ENCODE peak calls at places on chromosomes 7 and 10, in five cellular contexts. One of them, this sample, is unnamed.

GRCh38 chr7:148327379-148327778 is 263.2 kb upstream of the C7orf33 start:
- DNase-seq in nephron progenitor cell: no peak
- DNase-seq in SW480: peak; percentile 88
- DNase-seq in tibial nerve: no peak
- DNase-seq in mesendoderm: peak; percentile 85
- DNase-seq in this sample: no peak

GRCh38 chr10:16521311-16522016 is at the start of gene C1QL3:
- DNase-seq in tibial nerve: no peak
- DNase-seq in SW480: peak; percentile 12
- DNase-seq in nephron progenitor cell: peak; percentile 53
- DNase-seq in mesendoderm: peak; percentile 55
- DNase-seq in this sample: no peak

GRCh38 chr10:33334170-33334838 is at the start of gene NRP1:
- DNase-seq in tibial nerve: no peak
- DNase-seq in mesendoderm: peak; percentile 75
- DNase-seq in nephron progenitor cell: peak; percentile 56
- DNase-seq in SW480: peak; percentile 35
- DNase-seq in this sample: no peak

GRCh38 chr7:8747338-8747737 is 313.9 kb downstream of the NXPH1 start:
- DNase-seq in tibial nerve: no peak
- DNase-seq in SW480: no peak
- DNase-seq in nephron progenitor cell: no peak
- DNase-seq in mesendoderm: no peak
- DNase-seq in this sample: no peak

GRCh38 chr10:95183451-95184230 is 10.4 kb upstream of the ACSM6 start:
- DNase-seq in mesendoderm: peak; percentile 92
- DNase-seq in nephron progenitor cell: peak; percentile 96
- DNase-seq in SW480: peak; percentile 84
- DNase-seq in tibial nerve: peak; percentile 31
- DNase-seq in this sample: peak; percentile 72

GRCh38 chr7:142767861-142768260 is 2.9 kb upstream of the PRSS2 start:
- DNase-seq in tibial nerve: no peak
- DNase-seq in SW480: no peak
- DNase-seq in mesendoderm: no peak
- DNase-seq in nephron progenitor cell: no peak
- DNase-seq in this sample: no peak

GRCh38 chr7:157586426-157586955 is 249.7 kb downstream of the DNAJB6 start:
- DNase-seq in nephron progenitor cell: no peak
- DNase-seq in SW480: no peak
- DNase-seq in mesendoderm: no peak
- DNase-seq in tibial nerve: no peak
- DNase-seq in this sample: no peak

GRCh38 chr10:86258940-86259339 is 107.7 kb downstream of the GRID1 start:
- DNase-seq in SW480: no peak
- DNase-seq in mesendoderm: no peak
- DNase-seq in tibial nerve: no peak
- DNase-seq in nephron progenitor cell: no peak
- DNase-seq in this sample: no peak

GRCh38 chr7:135499818-135500217 is 10.1 kb downstream of the CNOT4 start:
- DNase-seq in mesendoderm: no peak
- DNase-seq in tibial nerve: no peak
- DNase-seq in nephron progenitor cell: no peak
- DNase-seq in SW480: no peak
- DNase-seq in this sample: no peak

GRCh38 chr10:67302701-67303100 is 376.9 kb downstream of the LRRTM3 start:
- DNase-seq in nephron progenitor cell: no peak
- DNase-seq in SW480: no peak
- DNase-seq in tibial nerve: no peak
- DNase-seq in mesendoderm: no peak
- DNase-seq in this sample: no peak

GRCh38 chr7:596819-597182 is 77.2 kb upstream of the PDGFA start:
- DNase-seq in SW480: no peak
- DNase-seq in mesendoderm: no peak
- DNase-seq in nephron progenitor cell: no peak
- DNase-seq in tibial nerve: no peak
- DNase-seq in this sample: no peak

GRCh38 chr10:93208717-93209464 is 135.2 kb downstream of the CYP26A1 start:
- DNase-seq in tibial nerve: no peak
- DNase-seq in SW480: peak; percentile 13
- DNase-seq in mesendoderm: no peak
- DNase-seq in nephron progenitor cell: no peak
- DNase-seq in this sample: no peak

GRCh38 chr10:68517188-68517587 is 10.1 kb downstream of the SLC25A16 start:
- DNase-seq in SW480: no peak
- DNase-seq in nephron progenitor cell: no peak
- DNase-seq in tibial nerve: no peak
- DNase-seq in mesendoderm: no peak
- DNase-seq in this sample: no peak

GRCh38 chr10:79024296-79024695 is 44.5 kb upstream of the ZMIZ1 start:
- DNase-seq in tibial nerve: no peak
- DNase-seq in mesendoderm: no peak
- DNase-seq in SW480: no peak
- DNase-seq in nephron progenitor cell: no peak
- DNase-seq in this sample: no peak

GRCh38 chr7:157389951-157390730 is 53.3 kb downstream of the DNAJB6 start:
- DNase-seq in tibial nerve: no peak
- DNase-seq in mesendoderm: no peak
- DNase-seq in SW480: no peak
- DNase-seq in nephron progenitor cell: no peak
- DNase-seq in this sample: no peak

GRCh38 chr7:40221836-40222235 is 87.0 kb downstream of the SUGCT start:
- DNase-seq in mesendoderm: no peak
- DNase-seq in SW480: no peak
- DNase-seq in nephron progenitor cell: no peak
- DNase-seq in tibial nerve: no peak
- DNase-seq in this sample: no peak

GRCh38 chr7:150476819-150477631 is 26.6 kb downstream of the GIMAP8 start:
- DNase-seq in SW480: no peak
- DNase-seq in mesendoderm: no peak
- DNase-seq in nephron progenitor cell: no peak
- DNase-seq in tibial nerve: no peak
- DNase-seq in this sample: no peak

GRCh38 chr7:57646901-57647246 is 196.9 kb downstream of the ZNF716 start:
- DNase-seq in mesendoderm: no peak
- DNase-seq in tibial nerve: no peak
- DNase-seq in nephron progenitor cell: no peak
- DNase-seq in SW480: no peak
- DNase-seq in this sample: no peak

GRCh38 chr7:15891151-15891842 is 204.8 kb upstream of the MEOX2 start:
- DNase-seq in mesendoderm: no peak
- DNase-seq in nephron progenitor cell: no peak
- DNase-seq in tibial nerve: no peak
- DNase-seq in SW480: peak; percentile 16
- DNase-seq in this sample: no peak

GRCh38 chr7:25995893-25996529 is 156.0 kb upstream of the NFE2L3 start:
- DNase-seq in tibial nerve: no peak
- DNase-seq in mesendoderm: peak; percentile 32
- DNase-seq in nephron progenitor cell: no peak
- DNase-seq in SW480: peak; percentile 28
- DNase-seq in this sample: no peak

GRCh38 chr10:22740180-22740579 is 25.8 kb upstream of the PIP4K2A start:
- DNase-seq in mesendoderm: peak; percentile 30
- DNase-seq in SW480: no peak
- DNase-seq in tibial nerve: no peak
- DNase-seq in nephron progenitor cell: no peak
- DNase-seq in this sample: no peak

GRCh38 chr10:104080762-104081161 is 4.9 kb downstream of the COL17A1 start:
- DNase-seq in tibial nerve: no peak
- DNase-seq in mesendoderm: peak; percentile 52
- DNase-seq in SW480: peak; percentile 56
- DNase-seq in nephron progenitor cell: no peak
- DNase-seq in this sample: no peak

GRCh38 chr7:37848297-37848696 is at the start of gene NME8:
- DNase-seq in nephron progenitor cell: no peak
- DNase-seq in SW480: no peak
- DNase-seq in tibial nerve: no peak
- DNase-seq in mesendoderm: no peak
- DNase-seq in this sample: no peak

GRCh38 chr7:110779313-110779712 is 311.6 kb upstream of the LRRN3 start:
- DNase-seq in SW480: no peak
- DNase-seq in mesendoderm: no peak
- DNase-seq in nephron progenitor cell: no peak
- DNase-seq in tibial nerve: no peak
- DNase-seq in this sample: no peak

GRCh38 chr7:5420841-5421625 is 2.6 kb downstream of the TNRC18 start:
- DNase-seq in mesendoderm: no peak
- DNase-seq in tibial nerve: no peak
- DNase-seq in nephron progenitor cell: peak; percentile 37
- DNase-seq in SW480: peak; percentile 19
- DNase-seq in this sample: no peak

GRCh38 chr7:158286210-158286609 is 301.4 kb downstream of the PTPRN2 start:
- DNase-seq in SW480: no peak
- DNase-seq in tibial nerve: no peak
- DNase-seq in nephron progenitor cell: no peak
- DNase-seq in mesendoderm: no peak
- DNase-seq in this sample: no peak

GRCh38 chr7:115300228-115300870 is 378.5 kb downstream of the MDFIC start:
- DNase-seq in SW480: no peak
- DNase-seq in tibial nerve: no peak
- DNase-seq in mesendoderm: no peak
- DNase-seq in nephron progenitor cell: no peak
- DNase-seq in this sample: no peak

GRCh38 chr7:85021090-85021704 is 165.7 kb downstream of the SEMA3D start:
- DNase-seq in tibial nerve: no peak
- DNase-seq in nephron progenitor cell: no peak
- DNase-seq in SW480: peak; percentile 65
- DNase-seq in mesendoderm: no peak
- DNase-seq in this sample: no peak

GRCh38 chr7:94620703-94621118 is 35.2 kb downstream of the SGCE start:
- DNase-seq in mesendoderm: peak; percentile 48
- DNase-seq in tibial nerve: peak; percentile 47
- DNase-seq in nephron progenitor cell: no peak
- DNase-seq in SW480: peak; percentile 98
- DNase-seq in this sample: peak; percentile 52

GRCh38 chr10:75229961-75230360 is 5.8 kb downstream of the COMTD1 start:
- DNase-seq in nephron progenitor cell: no peak
- DNase-seq in SW480: no peak
- DNase-seq in tibial nerve: no peak
- DNase-seq in mesendoderm: no peak
- DNase-seq in this sample: no peak

GRCh38 chr10:13839430-13839986 is 252.7 kb downstream of the PRPF18 start:
- DNase-seq in nephron progenitor cell: no peak
- DNase-seq in tibial nerve: no peak
- DNase-seq in mesendoderm: peak; percentile 87
- DNase-seq in SW480: no peak
- DNase-seq in this sample: peak; percentile 4

This sample was measured in GOT3.